ENCODE peak calls at places on chromosome 2, in six cellular contexts. O is PC-9, V is fibroblast of the aortic adventitia, Z is upper lobe of right lung, H is epithelial cell of proximal tubule, X is AG10803. F is an unnamed sample.

GRCh38 chr2:72895154-72895553 is 7.9 kb downstream of the SPR start:
- DNase-seq in O (no peak), V (no peak), Z (no peak), H (no peak), X (no peak), F (no peak)

GRCh38 chr2:120844098-120844738 is 108.5 kb downstream of the GLI2 start:
- DNase-seq in O (no peak), V (no peak), Z (no peak), H (no peak), X (peak; percentile 23), F (no peak)

GRCh38 chr2:27445155-27445554 is 3.0 kb downstream of the KRTCAP3 start:
- DNase-seq in O (no peak), V (no peak), Z (no peak), H (no peak), X (no peak), F (no peak)

GRCh38 chr2:20421988-20422678 is 24.7 kb upstream of the RHOB start:
- DNase-seq in O (peak; percentile 87), V (peak; percentile 92), Z (peak; percentile 96), H (no peak), X (peak; percentile 96), F (no peak)

GRCh38 chr2:33077841-33078240 is 131.1 kb downstream of the LTBP1 start:
- DNase-seq in O (no peak), V (no peak), Z (no peak), H (no peak), X (no peak), F (no peak)

GRCh38 chr2:222518570-222519381 is 94.4 kb downstream of the SGPP2 start:
- DNase-seq in O (peak; percentile 64), V (peak; percentile 72), Z (no peak), H (peak; percentile 76), X (peak; percentile 91), F (no peak)

GRCh38 chr2:223591596-223591995 is 10.6 kb downstream of the SCG2 start:
- DNase-seq in O (no peak), V (no peak), Z (no peak), H (no peak), X (no peak), F (no peak)

GRCh38 chr2:180980185-180980942 is at the start of gene UBE2E3:
- DNase-seq in O (peak; percentile 94), V (peak; percentile 78), Z (peak; percentile 92), H (no peak), X (peak; percentile 76), F (peak; percentile 92)

GRCh38 chr2:191049728-191050639 is 36.0 kb upstream of the STAT1 start:
- DNase-seq in O (no peak), V (peak; percentile 91), Z (no peak), H (peak; percentile 93), X (peak; percentile 98), F (no peak)

GRCh38 chr2:44101246-44101645 is 67.4 kb upstream of the PPM1B start:
- DNase-seq in O (no peak), V (peak; percentile 64), Z (no peak), H (no peak), X (no peak), F (no peak)

GRCh38 chr2:176140520-176141317 is 10.6 kb upstream of the HOXD4 start:
- DNase-seq in O (peak; percentile 60), V (peak; percentile 47), Z (peak; percentile 85), H (no peak), X (peak; percentile 73), F (peak; percentile 88)

DNA sequence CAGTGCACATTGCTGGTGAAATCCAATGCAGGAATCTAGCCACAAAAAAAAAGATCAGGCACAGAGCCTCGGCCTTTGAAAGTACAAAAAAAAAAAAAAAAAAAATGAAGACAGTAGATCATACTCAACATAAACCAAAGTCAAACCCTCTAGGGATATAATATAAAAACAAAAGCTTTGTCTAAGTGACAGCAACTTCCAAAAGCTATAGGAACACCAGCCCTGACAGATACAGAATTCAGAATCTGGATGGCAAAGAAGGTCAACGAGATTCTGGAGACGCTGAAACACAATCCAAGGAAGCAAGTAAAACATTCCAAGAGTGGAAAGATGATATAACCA is 54.0 kb upstream of the SCN1A start:
- DNase-seq in O (no peak), V (no peak), Z (no peak), H (no peak), X (no peak), F (no peak)
- TF ChIP-seq CTCF in O (peak; percentile 5), V (no peak), Z (no peak), H (peak; percentile 27), X (no peak), F (peak; percentile 22)

GRCh38 chr2:128293426-128293755 is 25.3 kb downstream of the HS6ST1 start:
- DNase-seq in O (no peak), V (no peak), Z (no peak), H (no peak), X (no peak), F (no peak)
- TF ChIP-seq CTCF in O (no peak), V (no peak), Z (no peak), H (no peak), X (no peak), F (no peak)

GRCh38 chr2:170369894-170370293 is 191.9 kb downstream of the MYO3B start:
- DNase-seq in O (no peak), V (peak; percentile 49), Z (no peak), H (no peak), X (peak; percentile 22), F (no peak)
- TF ChIP-seq CTCF in O (peak; percentile 67), V (peak; percentile 24), Z (peak; percentile 19), H (peak; percentile 37), X (peak; percentile 36), F (peak; percentile 28)

GRCh38 chr2:239960929-239961661 is 64.0 kb downstream of the NDUFA10 start:
- DNase-seq in O (no peak), V (no peak), Z (peak; percentile 48), H (no peak), X (no peak), F (no peak)
- TF ChIP-seq CTCF in O (no peak), V (no peak), Z (no peak), H (no peak), X (no peak), F (no peak)

GRCh38 chr2:217106650-217107014 is 246.8 kb upstream of the TNP1 start:
- DNase-seq in O (no peak), V (peak; percentile 51), Z (no peak), H (no peak), X (peak; percentile 61), F (no peak)
- TF ChIP-seq CTCF in O (peak; percentile 64), V (peak; percentile 67), Z (peak; percentile 20), H (peak; percentile 84), X (peak; percentile 66), F (peak; percentile 65)

DNA sequence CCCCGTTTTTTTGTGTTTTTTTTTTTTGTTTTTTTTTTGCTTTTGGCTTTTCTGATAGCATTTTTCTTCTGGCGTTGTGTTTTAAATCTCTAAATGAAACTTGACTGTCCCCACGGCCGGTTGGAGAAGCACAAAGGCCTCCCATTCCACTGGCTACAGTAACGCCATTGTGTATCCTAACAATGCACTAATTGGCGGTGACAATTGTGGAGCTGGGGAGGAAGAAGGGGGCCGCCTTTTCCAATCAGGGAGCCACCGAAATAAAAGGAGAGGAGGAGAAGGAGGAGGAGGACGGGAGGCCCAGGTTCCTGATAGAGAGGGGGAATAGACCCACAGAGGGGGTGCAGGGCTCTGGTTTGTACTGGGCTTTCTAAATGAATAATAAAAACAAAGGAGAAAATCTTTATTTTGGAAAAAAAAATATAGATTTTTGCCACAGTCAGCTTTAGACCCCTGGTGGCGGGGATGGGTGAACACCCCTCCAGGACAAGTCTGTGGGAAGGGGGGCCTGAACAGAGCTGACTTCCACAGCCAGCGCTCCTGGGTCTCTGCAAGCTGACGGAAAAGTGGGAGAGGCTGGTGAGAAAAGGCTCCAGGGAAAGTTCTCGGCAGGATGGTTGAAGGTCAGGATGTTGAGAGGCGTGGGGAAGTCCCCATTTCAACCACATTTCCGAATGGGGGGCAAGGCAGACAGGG is 43.7 kb upstream of the FZD5 start:
- DNase-seq in O (no peak), V (no peak), Z (no peak), H (no peak), X (no peak), F (no peak)
- TF ChIP-seq CTCF in O (no peak), V (no peak), Z (no peak), H (no peak), X (no peak), F (peak; percentile 47)

GRCh38 chr2:127675335-127676261 is at the start of gene LIMS2:
- DNase-seq in O (peak; percentile 44), V (peak; percentile 44), Z (peak; percentile 80), H (no peak), X (peak; percentile 62), F (no peak)
- TF ChIP-seq CTCF in O (no peak), V (peak; percentile 41), Z (peak; percentile 21), H (peak; percentile 18), X (peak; percentile 17), F (no peak)

GRCh38 chr2:48080534-48081316 is 174.4 kb upstream of the FBXO11 start:
- DNase-seq in O (no peak), V (no peak), Z (no peak), H (no peak), X (no peak), F (no peak)
- TF ChIP-seq CTCF in O (no peak), V (no peak), Z (no peak), H (no peak), X (no peak), F (no peak)

GRCh38 chr2:83786140-83786539 is 672.9 kb downstream of the SUCLG1 start:
- DNase-seq in O (no peak), V (no peak), Z (no peak), H (no peak), X (no peak), F (no peak)

GRCh38 chr2:83784920-83785319 is 674.2 kb downstream of the SUCLG1 start:
- DNase-seq in O (no peak), V (no peak), Z (no peak), H (no peak), X (no peak), F (no peak)

GRCh38 chr2:83784315-83784714 is 674.8 kb downstream of the SUCLG1 start:
- DNase-seq in O (no peak), V (no peak), Z (no peak), H (no peak), X (no peak), F (no peak)

GRCh38 chr2:83787189-83787588 is 671.9 kb downstream of the SUCLG1 start:
- DNase-seq in O (no peak), V (no peak), Z (no peak), H (no peak), X (no peak), F (no peak)

DNA sequence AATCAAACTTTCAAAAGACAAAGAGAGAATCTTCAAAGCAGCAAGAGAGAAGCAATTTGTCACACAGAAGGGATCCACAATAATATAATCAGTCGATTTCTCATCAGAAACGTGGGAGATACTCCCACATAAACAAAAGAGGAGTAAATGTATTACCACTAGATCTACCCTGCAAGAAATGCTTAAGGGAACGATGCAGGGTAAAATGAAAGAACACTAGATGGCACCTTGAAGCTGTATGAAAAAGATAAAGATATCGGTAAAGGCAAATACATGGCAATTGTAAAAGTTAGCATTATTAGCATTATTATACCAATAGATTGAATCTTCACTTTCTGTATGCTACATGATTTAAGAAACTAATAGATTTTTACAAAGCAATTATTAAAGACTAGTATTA is 677.0 kb downstream of the SUCLG1 start:
- DNase-seq in O (no peak), V (no peak), Z (no peak), H (no peak), X (no peak), F (no peak)
- TF ChIP-seq CTCF in O (no peak), V (no peak), Z (no peak), H (no peak), X (no peak), F (no peak)